ENCODE peak calls at places on chromosomes 5 and 9, in ten cellular contexts. Y is lung; B is CD4-positive, alpha-beta T cell; X is pancreas; I is glutamatergic neuron; N is RWPE1; E is heart right ventricle; P is neural crest cell; F is cardiac fibroblast; K is astrocyte of the spinal cord. O is an unnamed sample.

GRCh38 chr5:36441215-36441614 is 139.5 kb upstream of the RANBP3L start:
- DNase-seq in Y (no peak), B (no peak), X (no peak), I (no peak), N (no peak), E (no peak), P (no peak), F (no peak), K (no peak), O (no peak)

GRCh38 chr9:136297016-136297691 is 6.7 kb downstream of the CCDC187 start:
- DNase-seq in Y (peak), B (no peak), X (peak), I (no peak), N (peak), E (no peak), P (no peak), F (no peak), K (no peak), O (no peak)

GRCh38 chr5:32498484-32498883 is 53.9 kb upstream of the ZFR start:
- DNase-seq in Y (no peak), B (no peak), X (no peak), I (no peak), N (no peak), E (no peak), P (no peak), F (no peak), K (no peak), O (no peak)

GRCh38 chr5:95043234-95043633 is 241.7 kb downstream of the MCTP1 start:
- DNase-seq in Y (no peak), B (no peak), X (no peak), I (no peak), N (no peak), E (no peak), P (no peak), F (no peak), K (no peak), O (no peak)

GRCh38 chr9:84670106-84670800 is 724 bp downstream of the NTRK2 start:
- DNase-seq in Y (no peak), B (no peak), X (no peak), I (peak), N (no peak), E (no peak), P (peak), F (no peak), K (no peak), O (no peak)

GRCh38 chr9:29078063-29078660 is 1504.9 kb upstream of the C9orf72 start:
- DNase-seq in Y (no peak), B (no peak), X (no peak), I (no peak), N (peak), E (no peak), P (no peak), F (peak), K (peak), O (no peak)

GRCh38 chr9:107049046-107049824 is 186.3 kb downstream of the ZNF462 start:
- DNase-seq in Y (no peak), B (no peak), X (no peak), I (no peak), N (no peak), E (no peak), P (no peak), F (no peak), K (no peak), O (no peak)

GRCh38 chr9:136309101-136309801 is 5.4 kb upstream of the CCDC187 start:
- DNase-seq in Y (no peak), B (no peak), X (no peak), I (peak), N (no peak), E (no peak), P (no peak), F (no peak), K (no peak), O (no peak)

GRCh38 chr9:91834740-91835139 is 115.3 kb downstream of the ROR2 start:
- DNase-seq in Y (no peak), B (no peak), X (no peak), I (no peak), N (no peak), E (no peak), P (no peak), F (no peak), K (no peak), O (no peak)

GRCh38 chr5:36447776-36448175 is 146.1 kb upstream of the RANBP3L start:
- DNase-seq in Y (no peak), B (no peak), X (no peak), I (no peak), N (no peak), E (no peak), P (no peak), F (no peak), K (no peak), O (no peak)

GRCh38 chr5:134503088-134503936 is 22.2 kb upstream of the JADE2 start:
- DNase-seq in Y (peak), B (peak), X (peak), I (no peak), N (peak), E (peak), P (no peak), F (peak), K (peak), O (no peak)

GRCh38 chr9:12916037-12916436 is 141.2 kb downstream of the LURAP1L start:
- DNase-seq in Y (no peak), B (no peak), X (no peak), I (no peak), N (no peak), E (no peak), P (peak), F (peak), K (peak), O (no peak)

GRCh38 chr5:30932611-30933010 is 260.9 kb upstream of the CDH6 start:
- DNase-seq in Y (no peak), B (no peak), X (no peak), I (no peak), N (no peak), E (no peak), P (no peak), F (no peak), K (no peak), O (no peak)

GRCh38 chr9:81566074-81566698 is 123.2 kb downstream of the TLE1 start:
- DNase-seq in Y (no peak), B (no peak), X (no peak), I (no peak), N (no peak), E (no peak), P (no peak), F (no peak), K (no peak), O (no peak)

GRCh38 chr5:50711280-50711679 is 44.8 kb downstream of the PARP8 start:
- DNase-seq in Y (no peak), B (peak), X (peak), I (no peak), N (peak), E (peak), P (no peak), F (peak), K (peak), O (no peak)

GRCh38 chr5:96968074-96968473 is 32.2 kb downstream of the LNPEP start:
- DNase-seq in Y (no peak), B (no peak), X (no peak), I (no peak), N (peak), E (no peak), P (no peak), F (peak), K (peak), O (no peak)

GRCh38 chr9:23850242-23851023 is 24.4 kb upstream of the ELAVL2 start:
- DNase-seq in Y (no peak), B (no peak), X (no peak), I (peak), N (peak), E (no peak), P (peak), F (no peak), K (peak), O (no peak)

GRCh38 chr9:132733133-132733815 is 63.0 kb downstream of the GTF3C4 start:
- DNase-seq in Y (no peak), B (no peak), X (no peak), I (no peak), N (no peak), E (no peak), P (no peak), F (no peak), K (no peak), O (no peak)

GRCh38 chr5:133427121-133427777 is 185.1 kb downstream of the FSTL4 start:
- DNase-seq in Y (no peak), B (no peak), X (no peak), I (no peak), N (no peak), E (no peak), P (no peak), F (peak), K (no peak), O (no peak)

GRCh38 chr5:76083555-76084495 is 642 bp downstream of the SV2C start:
- DNase-seq in Y (no peak), B (no peak), X (no peak), I (peak), N (no peak), E (no peak), P (peak), F (no peak), K (peak), O (no peak)

GRCh38 chr5:156522651-156523529 is 195.9 kb downstream of the SGCD start:
- DNase-seq in Y (no peak), B (no peak), X (no peak), I (no peak), N (no peak), E (no peak), P (no peak), F (no peak), K (no peak), O (no peak)

GRCh38 chr9:135329571-135330306 is 149.8 kb upstream of the PPP1R26 start:
- DNase-seq in Y (no peak), B (no peak), X (no peak), I (no peak), N (no peak), E (no peak), P (no peak), F (no peak), K (no peak), O (no peak)

GRCh38 chr5:17620627-17621026 is 10.4 kb downstream of the TAF11L12 start:
- DNase-seq in Y (no peak), B (no peak), X (no peak), I (no peak), N (no peak), E (no peak), P (no peak), F (no peak), K (no peak), O (no peak)
- TF ChIP-seq CTCF in Y (no peak), B (no peak), X (no peak), I (peak), N (no peak), E (no peak), P (peak), F (no peak), K (peak), O (no peak)

GRCh38 chr5:160991205-160991604 is 139.2 kb upstream of the ATP10B start:
- DNase-seq in Y (no peak), B (no peak), X (no peak), I (no peak), N (no peak), E (no peak), P (no peak), F (no peak), K (no peak), O (no peak)
- TF ChIP-seq CTCF in Y (no peak), B (no peak), X (no peak), I (no peak), N (no peak), E (no peak), P (no peak), F (no peak), K (no peak), O (no peak)

GRCh38 chr5:132263548-132264261 is 6.2 kb downstream of the PDLIM4 start:
- DNase-seq in Y (peak), B (no peak), X (peak), I (no peak), N (peak), E (no peak), P (no peak), F (peak), K (peak), O (peak)
- TF ChIP-seq CTCF in Y (no peak), B (no peak), X (no peak), I (no peak), N (no peak), E (no peak), P (no peak), F (peak), K (peak), O (no peak)

GRCh38 chr5:88551724-88552345 is 283.2 kb upstream of the TMEM161B start:
- DNase-seq in Y (no peak), B (no peak), X (no peak), I (no peak), N (no peak), E (no peak), P (no peak), F (no peak), K (no peak), O (no peak)

GRCh38 chr5:88555658-88556057 is 287.0 kb upstream of the TMEM161B start:
- DNase-seq in Y (no peak), B (no peak), X (no peak), I (peak), N (no peak), E (no peak), P (peak), F (no peak), K (no peak), O (no peak)

GRCh38 chr5:88553926-88554325 is 285.3 kb upstream of the TMEM161B start:
- DNase-seq in Y (no peak), B (no peak), X (no peak), I (no peak), N (no peak), E (no peak), P (no peak), F (no peak), K (no peak), O (no peak)

GRCh38 chr5:88552406-88552805 is 283.8 kb upstream of the TMEM161B start:
- DNase-seq in Y (no peak), B (no peak), X (no peak), I (no peak), N (no peak), E (no peak), P (no peak), F (no peak), K (no peak), O (no peak)

DNA sequence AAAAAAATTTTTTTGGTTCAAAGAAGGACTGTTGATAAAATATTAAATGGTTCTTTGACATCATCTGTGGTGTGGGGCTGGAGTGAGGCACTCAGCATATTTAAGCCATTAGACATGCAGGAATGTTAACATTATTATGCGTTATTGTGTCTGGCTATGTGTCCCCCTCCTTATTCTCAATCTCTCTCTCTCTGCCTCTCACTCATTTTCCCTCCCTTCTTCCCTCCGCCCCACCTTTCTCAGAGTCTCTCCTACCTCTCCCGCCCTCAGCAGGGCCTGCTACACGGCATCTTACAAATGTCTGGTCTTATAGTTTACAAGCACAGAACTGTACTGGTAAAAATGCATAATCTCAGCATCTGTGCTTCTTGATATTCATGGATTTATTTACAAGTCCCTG is 287.8 kb upstream of the TMEM161B start:
- DNase-seq in Y (no peak), B (no peak), X (no peak), I (no peak), N (no peak), E (no peak), P (no peak), F (no peak), K (no peak), O (no peak)
- TF ChIP-seq CTCF in Y (no peak), B (no peak), X (no peak), I (no peak), N (no peak), E (no peak), P (no peak), F (no peak), K (no peak), O (no peak)

GRCh38 chr5:171978519-171978918 is 27.9 kb downstream of the FBXW11 start:
- DNase-seq in Y (no peak), B (no peak), X (no peak), I (no peak), N (no peak), E (no peak), P (no peak), F (no peak), K (no peak), O (no peak)

GRCh38 chr5:171978016-171978415 is 28.4 kb downstream of the FBXW11 start:
- DNase-seq in Y (no peak), B (no peak), X (no peak), I (no peak), N (no peak), E (no peak), P (no peak), F (no peak), K (no peak), O (no peak)

GRCh38 chr5:171980729-171981128 is 25.7 kb downstream of the FBXW11 start:
- DNase-seq in Y (no peak), B (no peak), X (no peak), I (no peak), N (no peak), E (no peak), P (no peak), F (no peak), K (no peak), O (no peak)

GRCh38 chr5:171981847-171982246 is 24.6 kb downstream of the FBXW11 start:
- DNase-seq in Y (no peak), B (no peak), X (no peak), I (no peak), N (no peak), E (no peak), P (no peak), F (no peak), K (no peak), O (no peak)

DNA sequence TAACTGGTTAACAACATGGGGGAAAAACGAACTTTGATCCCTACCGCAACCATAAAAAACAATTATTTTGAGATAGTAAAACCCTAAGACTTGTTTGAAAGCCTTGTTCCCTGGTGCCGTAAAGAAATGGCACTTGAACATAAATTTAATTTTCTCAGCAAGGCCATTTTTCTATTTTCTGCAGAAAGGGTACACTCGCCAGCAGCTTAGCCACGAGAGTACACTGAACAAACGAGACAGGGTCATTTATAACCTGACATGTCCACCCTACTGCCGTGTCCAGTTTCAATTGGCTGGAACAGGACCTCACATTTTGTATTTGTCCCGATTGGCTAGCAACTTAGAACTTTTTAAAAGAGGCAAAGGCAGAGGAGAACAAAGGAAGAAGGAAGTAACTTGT is 26.8 kb downstream of the FBXW11 start:
- DNase-seq in Y (no peak), B (no peak), X (no peak), I (no peak), N (no peak), E (no peak), P (no peak), F (no peak), K (no peak), O (no peak)
- TF ChIP-seq CTCF in Y (no peak), B (no peak), X (no peak), I (no peak), N (no peak), E (no peak), P (no peak), F (no peak), K (no peak), O (no peak)

DNA sequence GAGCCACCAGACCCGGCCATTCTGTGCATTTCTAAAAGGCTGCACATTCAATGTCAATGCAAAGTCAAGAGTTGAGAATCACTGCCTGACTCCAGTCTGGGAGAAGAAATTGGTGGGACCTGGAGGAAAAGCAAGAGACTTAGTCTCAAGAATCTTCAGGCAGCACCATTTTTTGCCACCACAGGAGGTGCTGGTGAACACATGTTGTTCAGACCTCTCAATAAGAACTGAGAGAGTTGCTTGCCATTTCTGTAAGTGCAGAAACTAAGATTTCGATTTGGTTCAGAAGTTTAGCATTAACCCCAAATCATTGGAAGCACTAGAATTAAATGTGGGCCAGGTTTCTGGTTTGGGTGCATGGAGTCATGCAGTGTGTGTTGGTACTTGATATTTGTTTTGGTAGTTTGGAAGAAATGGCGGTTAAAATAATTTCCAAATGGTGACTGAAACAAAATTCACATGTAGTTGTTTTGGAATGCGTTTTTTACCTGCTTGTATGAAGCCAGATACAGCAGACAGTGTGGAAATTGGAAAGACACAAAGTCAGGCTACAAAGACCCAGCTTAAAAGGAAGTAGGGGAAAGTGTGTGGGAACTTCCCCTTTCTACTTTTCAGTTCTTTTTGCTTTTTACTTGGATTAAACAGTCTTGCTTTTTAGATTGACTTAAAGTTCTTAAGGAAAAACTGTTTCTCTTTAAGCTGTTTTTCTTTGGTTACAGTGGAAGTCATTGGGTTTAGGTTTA is 20.4 kb downstream of the PDE8B start:
- DNase-seq in Y (no peak), B (no peak), X (no peak), I (no peak), N (no peak), E (no peak), P (no peak), F (no peak), K (no peak), O (no peak)
- TF ChIP-seq CTCF in Y (no peak), B (no peak), X (no peak), I (peak), N (no peak), E (no peak), P (peak), F (peak), K (peak), O (no peak)

DNA sequence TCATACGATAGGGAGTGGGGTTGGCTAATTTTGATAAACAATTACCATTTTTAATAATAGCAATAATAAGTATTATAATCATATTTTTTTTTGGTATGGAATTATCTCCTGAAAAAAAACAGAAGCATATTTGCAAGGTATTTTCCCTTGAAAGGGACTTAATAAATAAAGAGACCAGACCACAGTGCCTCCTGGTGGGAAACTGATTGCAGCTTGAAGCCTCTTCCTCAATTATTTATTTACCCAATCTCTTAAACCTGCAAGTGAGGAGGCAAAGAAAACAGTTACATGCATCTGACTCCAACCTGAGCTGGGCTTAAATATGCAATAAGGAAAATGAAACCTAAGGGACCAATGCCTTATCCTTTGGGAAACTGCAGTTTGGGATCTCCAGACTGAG is 388.1 kb upstream of the ACO1 start:
- DNase-seq in Y (no peak), B (no peak), X (no peak), I (no peak), N (no peak), E (no peak), P (no peak), F (no peak), K (no peak), O (no peak)
- TF ChIP-seq CTCF in Y (no peak), B (no peak), X (no peak), I (no peak), N (no peak), E (no peak), P (peak), F (no peak), K (no peak), O (no peak)

O was measured in omental fat pad.